ENCODE peak calls at places on chromosomes 1 and 21, in nine cellular contexts. T is NCI-H1105; O is sigmoid colon; M is epithelial cell of prostate; N is GDM1; F is H9; Z is KG1; S is activated naive CD8-positive, alpha-beta T cell treated with anti-CD3 and anti-CD28 coated beads for 36 hours; H is NCI-H510A. C is an unnamed sample.

GRCh38 chr1:116900471-116901365 is 9.0 kb upstream of the PTGFRN start:
- DNase-seq in T (no peak), O (no peak), M (no peak), N (no peak), F (no peak), Z (no peak), S (no peak), H (no peak), C (no peak)

GRCh38 chr21:14901482-14901958 is 163.3 kb downstream of the NRIP1 start:
- DNase-seq in T (no peak), O (no peak), M (no peak), N (no peak), F (no peak), Z (no peak), S (peak), H (no peak), C (peak)

GRCh38 chr1:39902121-39902807 is 547 bp upstream of the MYCL start:
- DNase-seq in T (no peak), O (no peak), M (no peak), N (no peak), F (peak), Z (no peak), S (peak), H (peak), C (peak)

GRCh38 chr1:108810176-108810575 is 46.7 kb downstream of the AKNAD1 start:
- DNase-seq in T (no peak), O (no peak), M (no peak), N (no peak), F (no peak), Z (no peak), S (no peak), H (no peak), C (no peak)

GRCh38 chr1:67350783-67351182 is 43.1 kb downstream of the IL12RB2 start:
- DNase-seq in T (no peak), O (no peak), M (no peak), N (no peak), F (no peak), Z (no peak), S (no peak), H (no peak), C (no peak)

GRCh38 chr1:226490441-226490809 is 58.1 kb upstream of the STUM start:
- DNase-seq in T (no peak), O (no peak), M (no peak), N (no peak), F (peak), Z (no peak), S (no peak), H (no peak), C (no peak)

GRCh38 chr1:226123591-226124471 is 61.3 kb downstream of the H3-3A start:
- DNase-seq in T (no peak), O (peak), M (no peak), N (no peak), F (no peak), Z (no peak), S (no peak), H (no peak), C (no peak)

GRCh38 chr21:15752763-15753407 is 23.1 kb downstream of the USP25 start:
- DNase-seq in T (no peak), O (no peak), M (no peak), N (no peak), F (peak), Z (no peak), S (no peak), H (no peak), C (no peak)

GRCh38 chr1:70685300-70686286 is 274.5 kb downstream of the CTH start:
- DNase-seq in T (peak), O (peak), M (peak), N (peak), F (peak), Z (peak), S (peak), H (peak), C (no peak)

GRCh38 chr21:39088831-39089380 is 94.3 kb downstream of the PSMG1 start:
- DNase-seq in T (no peak), O (no peak), M (peak), N (no peak), F (no peak), Z (no peak), S (no peak), H (no peak), C (no peak)

GRCh38 chr1:234047113-234047512 is 142.6 kb downstream of the SLC35F3 start:
- DNase-seq in T (no peak), O (no peak), M (no peak), N (no peak), F (no peak), Z (no peak), S (no peak), H (no peak), C (no peak)

GRCh38 chr1:44807364-44808062 is 362 bp upstream of the DYNLT4 start:
- DNase-seq in T (no peak), O (peak), M (peak), N (peak), F (peak), Z (peak), S (peak), H (peak), C (peak)